ENCODE peak calls at places on chromosomes 2 and 18, in nine cellular contexts. L is dorsolateral prefrontal cortex; N is CD4-positive, alpha-beta memory T cell; Q is ovary; F is HL-60; H is CD8-positive, alpha-beta T cell; R is neuronal stem cell; V is substantia nigra; A is transverse colon. T is an unnamed sample.

GRCh38 chr2:55139305-55139704 is 89.1 kb upstream of the RTN4 start:
- DNase-seq in L (no peak), H (no peak), V (no peak), A (no peak), N (no peak), R (no peak), F (no peak), Q (no peak), T (no peak)

GRCh38 chr18:55224086-55224625 is 264.9 kb upstream of the CCDC68 start:
- DNase-seq in N (no peak), H (no peak), A (no peak), R (no peak), Q (no peak), V (no peak), F (no peak), L (no peak), T (no peak)

GRCh38 chr2:127453392-127454171 is 35.4 kb downstream of the PROC start:
- DNase-seq in A (no peak), F (no peak), V (no peak), R (no peak), H (no peak), Q (no peak), L (no peak), N (no peak), T (no peak)

GRCh38 chr2:113181491-113182051 is 7.8 kb downstream of the PSD4 start:
- DNase-seq in A (no peak), R (no peak), N (no peak), Q (no peak), H (no peak), V (no peak), F (no peak), L (no peak), T (no peak)

GRCh38 chr2:70977605-70978205 is 725 bp upstream of the ANKRD53 start:
- DNase-seq in H (no peak), V (no peak), Q (no peak), L (peak; percentile 22), N (no peak), A (peak; percentile 57), F (no peak), R (no peak), T (no peak)

GRCh38 chr2:146321175-146321574 is 1523.7 kb upstream of the ACVR2A start:
- DNase-seq in N (no peak), A (no peak), V (no peak), F (no peak), Q (no peak), H (no peak), R (no peak), L (no peak), T (no peak)

GRCh38 chr2:3805120-3805519 is 101.7 kb downstream of the DCDC2C start:
- DNase-seq in V (no peak), F (no peak), H (no peak), L (peak; percentile 36), Q (no peak), A (no peak), R (peak; percentile 17), N (no peak), T (no peak)

GRCh38 chr2:189210250-189211075 is 30.9 kb upstream of the COL5A2 start:
- DNase-seq in R (no peak), V (no peak), L (no peak), H (no peak), N (no peak), A (peak; percentile 33), Q (peak; percentile 75), F (no peak), T (no peak)

GRCh38 chr2:51720826-51721225 is 688.9 kb upstream of the NRXN1 start:
- DNase-seq in R (no peak), L (no peak), N (no peak), F (no peak), Q (no peak), V (no peak), A (no peak), H (no peak), T (no peak)

GRCh38 chr2:236706288-236706687 is 136.7 kb downstream of the ACKR3 start:
- DNase-seq in N (no peak), R (no peak), L (no peak), A (no peak), H (no peak), V (no peak), Q (no peak), F (no peak), T (no peak)

GRCh38 chr18:12534820-12535219 is 123.1 kb downstream of the SPIRE1 start:
- DNase-seq in L (no peak), Q (no peak), V (no peak), R (no peak), F (no peak), H (no peak), A (no peak), N (no peak), T (no peak)

GRCh38 chr18:63073481-63073880 is 246.1 kb downstream of the BCL2 start:
- DNase-seq in H (no peak), V (no peak), N (no peak), R (no peak), A (no peak), Q (no peak), F (peak; percentile 41), L (no peak), T (no peak)

GRCh38 chr2:9983413-9984216 is 32.1 kb downstream of the GRHL1 start:
- DNase-seq in Q (no peak), V (no peak), N (no peak), R (no peak), F (no peak), L (no peak), A (no peak), H (no peak), T (no peak)

GRCh38 chr2:178910005-178910404 is 102.8 kb upstream of the TTN start:
- DNase-seq in L (no peak), V (no peak), Q (no peak), A (no peak), R (no peak), N (no peak), H (no peak), F (no peak), T (no peak)

GRCh38 chr2:11984556-11985158 is 238.2 kb downstream of the LPIN1 start:
- DNase-seq in N (no peak), L (no peak), Q (no peak), R (no peak), V (no peak), A (no peak), F (no peak), H (no peak), T (no peak)

GRCh38 chr2:33051586-33052385 is 105.0 kb downstream of the LTBP1 start:
- DNase-seq in N (no peak), A (no peak), L (no peak), R (no peak), F (peak; percentile 52), Q (no peak), V (no peak), H (no peak), T (no peak)

GRCh38 chr2:234459401-234460009 is 37.4 kb downstream of the ARL4C start:
- DNase-seq in A (no peak), R (no peak), N (no peak), F (no peak), Q (no peak), H (peak; percentile 16), L (no peak), V (no peak), T (no peak)

GRCh38 chr2:204452464-204453023 is 92.7 kb upstream of the PARD3B start:
- DNase-seq in H (no peak), V (peak; percentile 26), Q (peak; percentile 30), L (no peak), F (no peak), A (peak; percentile 44), N (no peak), R (peak; percentile 77), T (no peak)

GRCh38 chr2:7023542-7023941 is 106.3 kb downstream of the RNF144A start:
- DNase-seq in A (no peak), V (no peak), R (no peak), Q (no peak), H (no peak), L (no peak), N (no peak), F (no peak), T (no peak)
- H3K27ac ChIP-seq in A (no peak overlapping the region), V (peak overlapping the region; percentile 54), R (no peak overlapping the region), Q (peak overlapping the region; percentile 58), H (no peak overlapping the region), L (peak overlapping the region; percentile 62), N (no peak overlapping the region), F (no peak overlapping the region), T (peak overlapping the region; percentile 84)

GRCh38 chr2:217261452-217261851 is 401.6 kb upstream of the TNP1 start:
- DNase-seq in Q (no peak), R (no peak), H (no peak), A (no peak), N (no peak), L (no peak), F (no peak), V (no peak), T (no peak)

GRCh38 chr2:217260441-217261080 is 400.7 kb upstream of the TNP1 start:
- DNase-seq in R (no peak), N (no peak), L (no peak), F (no peak), H (no peak), A (no peak), Q (no peak), V (no peak), T (no peak)

GRCh38 chr2:217268978-217269377 is 409.1 kb upstream of the TNP1 start:
- DNase-seq in H (no peak), Q (no peak), L (no peak), N (no peak), V (no peak), A (no peak), F (no peak), R (no peak), T (no peak)

GRCh38 chr2:217262916-217263315 is 403.1 kb upstream of the TNP1 start:
- DNase-seq in F (no peak), R (no peak), V (no peak), A (no peak), N (no peak), H (no peak), Q (no peak), L (no peak), T (no peak)

DNA sequence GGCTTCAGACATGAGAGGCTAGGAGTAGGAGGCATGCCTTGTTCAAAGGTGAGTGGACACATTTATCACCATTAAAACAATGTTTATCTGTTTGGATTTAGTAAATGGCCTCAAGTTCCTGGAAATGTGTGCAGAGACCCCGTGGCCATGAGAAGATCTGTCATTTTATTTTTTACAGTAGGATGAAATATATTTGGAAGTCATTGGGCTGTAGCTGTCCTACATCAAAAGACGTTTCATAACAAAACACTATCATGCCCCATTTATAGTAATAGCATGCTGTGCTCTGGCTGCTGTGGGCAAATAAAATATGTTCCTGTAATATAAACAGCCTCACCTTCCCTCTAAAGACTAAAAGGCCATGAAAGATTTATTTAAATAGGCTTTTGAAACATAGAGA is 403.9 kb upstream of the TNP1 start:
- DNase-seq in L (no peak), N (no peak), H (no peak), F (no peak), Q (no peak), R (no peak), A (no peak), V (no peak), T (no peak)
- H3K27ac ChIP-seq in L (no peak overlapping the region), N (no peak overlapping the region), H (no peak overlapping the region), F (no peak overlapping the region), Q (no peak overlapping the region), R (no peak overlapping the region), A (peak overlapping the region; percentile 63), V (no peak overlapping the region), T (no peak overlapping the region)

GRCh38 chr18:45860492-45860891 is 35.0 kb downstream of the SIGLEC15 start:
- DNase-seq in V (no peak), R (no peak), N (no peak), Q (no peak), H (no peak), F (no peak), A (no peak), L (no peak), T (no peak)
- H3K27ac ChIP-seq in V (no peak overlapping the region), R (no peak overlapping the region), N (no peak overlapping the region), Q (no peak overlapping the region), H (no peak overlapping the region), F (no peak overlapping the region), A (no peak overlapping the region), L (no peak overlapping the region), T (no peak overlapping the region)

GRCh38 chr18:61606068-61606660 is 272.9 kb downstream of the CDH20 start:
- DNase-seq in V (no peak), F (no peak), L (no peak), A (no peak), R (peak; percentile 65), Q (no peak), H (no peak), N (no peak), T (peak; percentile 0)
- H3K27ac ChIP-seq in V (no peak overlapping the region), F (no peak overlapping the region), L (no peak overlapping the region), A (peak overlapping the region; percentile 53), R (no peak overlapping the region), Q (no peak overlapping the region), H (no peak overlapping the region), N (no peak overlapping the region), T (no peak overlapping the region)

T was measured in caudate nucleus.